ENCODE peak calls at places on chromosomes 1 and 21, in six cellular contexts. O, L, W, R, D and U are unnamed samples.

GRCh38 chr1:67166196-67166595 is at the start of gene IL23R:
- DNase-seq in R (no peak), O (no peak), D (no peak), L (no peak), W (no peak), U (no peak)

GRCh38 chr1:66090863-66091457 is 298.3 kb downstream of the PDE4B start:
- DNase-seq in W (no peak), O (no peak), L (no peak), D (no peak), R (peak), U (no peak)

GRCh38 chr1:226820935-226821718 is 49.3 kb upstream of the PSEN2 start:
- DNase-seq in R (peak), L (peak), D (peak), W (no peak), O (peak), U (peak)

GRCh38 chr1:115286431-115287205 is 51.4 kb downstream of the NGF start:
- DNase-seq in D (no peak), O (no peak), R (no peak), L (no peak), W (no peak), U (no peak)

GRCh38 chr21:46021978-46022544 is 40.5 kb downstream of the COL6A1 start:
- DNase-seq in W (no peak), L (no peak), D (no peak), O (no peak), R (peak), U (no peak)

GRCh38 chr1:64917328-64917861 is 49.0 kb downstream of the JAK1 start:
- DNase-seq in R (peak), O (no peak), L (peak), W (no peak), D (peak), U (no peak)

GRCh38 chr1:61647142-61647541 is 77.8 kb downstream of the TM2D1 start:
- DNase-seq in R (no peak), L (no peak), O (peak), D (no peak), W (no peak), U (no peak)

GRCh38 chr1:1167416-1168155 is 6.1 kb upstream of the TTLL10 start:
- DNase-seq in L (no peak), W (no peak), R (no peak), O (peak), D (no peak), U (no peak)

GRCh38 chr1:36872858-36873257 is 161.5 kb downstream of the GRIK3 start:
- DNase-seq in R (no peak), W (no peak), O (no peak), L (no peak), D (no peak), U (no peak)

GRCh38 chr1:91732291-91732953 is 153.5 kb downstream of the TGFBR3 start:
- DNase-seq in W (no peak), D (peak), L (no peak), R (peak), O (peak), U (no peak)

GRCh38 chr1:164781980-164782379 is 223.0 kb downstream of the PBX1 start:
- DNase-seq in R (no peak), W (no peak), L (peak), O (no peak), D (no peak), U (no peak)

GRCh38 chr1:6059866-6060265 is 14.2 kb downstream of the KCNAB2 start:
- DNase-seq in L (no peak), D (peak), W (no peak), O (no peak), R (no peak), U (no peak)

GRCh38 chr1:9724706-9725476 is 73.4 kb downstream of the PIK3CD start:
- DNase-seq in R (peak), W (peak), O (peak), D (peak), L (peak), U (no peak)

GRCh38 chr21:27823652-27824201 is 856.8 kb upstream of the ADAMTS5 start:
- DNase-seq in L (no peak), O (no peak), R (no peak), D (no peak), W (no peak), U (no peak)

GRCh38 chr1:99566290-99567021 is 79.5 kb upstream of the PALMD start:
- DNase-seq in R (no peak), O (peak), W (no peak), D (no peak), L (no peak), U (no peak)

GRCh38 chr1:9766759-9767442 is 56.9 kb downstream of the CLSTN1 start:
- DNase-seq in L (peak), W (no peak), O (no peak), D (peak), R (peak), U (peak)

GRCh38 chr1:168386949-168387586 is 106.4 kb downstream of the TBX19 start:
- DNase-seq in L (peak), W (peak), R (no peak), O (peak), D (peak), U (no peak)

GRCh38 chr1:209029737-209030136 is 553.8 kb upstream of the CAMK1G start:
- DNase-seq in L (no peak), O (peak), R (no peak), W (no peak), D (peak), U (no peak)

GRCh38 chr1:161720956-161721737 is at the start of gene FCRLB:
- DNase-seq in R (no peak), D (no peak), O (no peak), W (no peak), L (no peak), U (no peak)

GRCh38 chr1:172960454-172961208 is 90.1 kb downstream of the TNFSF18 start:
- DNase-seq in W (no peak), D (no peak), O (no peak), R (peak), L (peak), U (no peak)

GRCh38 chr1:194289569-194290266 is 1103.3 kb upstream of the B3GALT2 start:
- DNase-seq in W (peak), D (no peak), R (no peak), O (peak), L (no peak), U (no peak)

GRCh38 chr1:186404454-186405051 is 28.9 kb downstream of the ODR4 start:
- DNase-seq in W (no peak), R (peak), O (peak), L (no peak), D (peak), U (peak)

GRCh38 chr1:96075704-96076455 is 645.7 kb upstream of the PTBP2 start:
- DNase-seq in D (peak), L (no peak), R (no peak), O (no peak), W (no peak), U (no peak)